ENCODE peak calls at places on chromosomes 11 and 22, in four cellular contexts. One of them, this sample, is unnamed.

GRCh38 chr22:36068776-36069344 is 40.2 kb upstream of the RBFOX2 start:
- DNase-seq in K562: no peak
- DNase-seq in HepG2: no peak
- DNase-seq in A549: no peak
- DNase-seq in this sample: no peak

GRCh38 chr22:46941958-46942815 is 179.7 kb downstream of the TBC1D22A start:
- DNase-seq in K562: no peak
- DNase-seq in HepG2: no peak
- DNase-seq in A549: no peak
- DNase-seq in this sample: no peak

GRCh38 chr11:62858201-62858600 is 18.8 kb upstream of the WDR74 start:
- DNase-seq in A549: no peak
- DNase-seq in HepG2: peak; percentile 50
- DNase-seq in K562: no peak
- DNase-seq in this sample: no peak

GRCh38 chr22:46075764-46076531 is 74.4 kb upstream of the PPARA start:
- DNase-seq in K562: no peak
- DNase-seq in A549: no peak
- DNase-seq in HepG2: no peak
- DNase-seq in this sample: no peak

GRCh38 chr11:132670921-132671675 is 861.2 kb downstream of the OPCML start:
- DNase-seq in A549: no peak
- DNase-seq in K562: no peak
- DNase-seq in HepG2: no peak
- DNase-seq in this sample: no peak

GRCh38 chr11:61325649-61326414 is 7.1 kb downstream of the DDB1 start:
- DNase-seq in HepG2: no peak
- DNase-seq in A549: no peak
- DNase-seq in K562: no peak
- DNase-seq in this sample: no peak

GRCh38 chr11:67731583-67731982 is 57.2 kb upstream of the ALDH3B2 start:
- DNase-seq in K562: no peak
- DNase-seq in A549: peak; percentile 4
- DNase-seq in HepG2: no peak
- DNase-seq in this sample: no peak

GRCh38 chr11:3130269-3131071 is 34.6 kb downstream of the OSBPL5 start:
- DNase-seq in HepG2: no peak
- DNase-seq in A549: no peak
- DNase-seq in K562: no peak
- DNase-seq in this sample: peak; percentile 15

GRCh38 chr22:20243545-20244249 is 24.4 kb downstream of the RTN4R start:
- DNase-seq in K562: peak; percentile 82
- DNase-seq in A549: peak; percentile 13
- DNase-seq in HepG2: no peak
- DNase-seq in this sample: no peak

GRCh38 chr11:63683133-63683991 is 2.1 kb downstream of the RTN3 start:
- DNase-seq in A549: no peak
- DNase-seq in K562: peak; percentile 53
- DNase-seq in HepG2: no peak
- DNase-seq in this sample: no peak

GRCh38 chr11:66653123-66653522 is 14.6 kb downstream of the RBM4 start:
- DNase-seq in A549: no peak
- DNase-seq in HepG2: no peak
- DNase-seq in K562: no peak
- DNase-seq in this sample: no peak

GRCh38 chr11:112163875-112164521 is at the start of gene IL18:
- DNase-seq in A549: peak; percentile 78
- DNase-seq in HepG2: no peak
- DNase-seq in K562: peak; percentile 53
- DNase-seq in this sample: peak; percentile 38

GRCh38 chr22:22820626-22821025 is 67.0 kb upstream of the IGLL5 start:
- DNase-seq in A549: no peak
- DNase-seq in HepG2: no peak
- DNase-seq in K562: no peak
- DNase-seq in this sample: no peak

GRCh38 chr11:70505761-70506657 is 107.7 kb downstream of the CTTN start:
- DNase-seq in K562: no peak
- DNase-seq in A549: no peak
- DNase-seq in HepG2: no peak
- DNase-seq in this sample: no peak

GRCh38 chr11:69864589-69864929 is 45.3 kb upstream of the FGF3 start:
- DNase-seq in HepG2: no peak
- DNase-seq in K562: no peak
- DNase-seq in A549: no peak
- DNase-seq in this sample: no peak

GRCh38 chr22:27997538-27997937 is 78.5 kb upstream of the PITPNB start:
- DNase-seq in HepG2: no peak
- DNase-seq in A549: no peak
- DNase-seq in K562: no peak
- DNase-seq in this sample: no peak

GRCh38 chr11:67102664-67103063 is 16.4 kb upstream of the KDM2A start:
- DNase-seq in A549: no peak
- DNase-seq in HepG2: no peak
- DNase-seq in K562: no peak
- DNase-seq in this sample: no peak

GRCh38 chr11:126747315-126747714 is 253.3 kb downstream of the KIRREL3 start:
- DNase-seq in K562: no peak
- DNase-seq in HepG2: no peak
- DNase-seq in A549: no peak
- DNase-seq in this sample: no peak

GRCh38 chr11:75815345-75815983 is 454 bp downstream of the UVRAG start:
- DNase-seq in A549: peak; percentile 58
- DNase-seq in K562: no peak
- DNase-seq in HepG2: no peak
- DNase-seq in this sample: peak; percentile 40

GRCh38 chr22:45006101-45006872 is 3.5 kb downstream of the PHF21B start:
- DNase-seq in A549: no peak
- DNase-seq in HepG2: no peak
- DNase-seq in K562: no peak
- DNase-seq in this sample: no peak

GRCh38 chr11:122310701-122311100 is 194.7 kb upstream of the BLID start:
- DNase-seq in HepG2: no peak
- DNase-seq in A549: no peak
- DNase-seq in K562: no peak
- DNase-seq in this sample: no peak

GRCh38 chr11:90134420-90135003 is at the start of gene NAALAD2:
- DNase-seq in A549: peak; percentile 2
- DNase-seq in K562: peak; percentile 11
- DNase-seq in HepG2: peak; percentile 59
- DNase-seq in this sample: peak; percentile 74

GRCh38 chr11:130827697-130828377 is 88.4 kb downstream of the SNX19 start:
- DNase-seq in A549: peak; percentile 69
- DNase-seq in HepG2: peak; percentile 57
- DNase-seq in K562: peak; percentile 48
- DNase-seq in this sample: peak; percentile 78

GRCh38 chr22:36764060-36764459 is 11.9 kb downstream of the IFT27 start:
- DNase-seq in K562: no peak
- DNase-seq in A549: no peak
- DNase-seq in HepG2: no peak
- DNase-seq in this sample: peak; percentile 3

GRCh38 chr22:33743756-33744155 is 176.5 kb downstream of the LARGE1 start:
- DNase-seq in A549: no peak
- DNase-seq in HepG2: no peak
- DNase-seq in K562: no peak
- DNase-seq in this sample: no peak

GRCh38 chr11:33557201-33557600 is 143.4 kb downstream of the C11orf91 start:
- DNase-seq in HepG2: no peak
- DNase-seq in K562: no peak
- DNase-seq in A549: no peak
- DNase-seq in this sample: no peak

GRCh38 chr11:38950882-38951281 is 2352.8 kb upstream of the RAG2 start:
- DNase-seq in A549: no peak
- DNase-seq in K562: no peak
- DNase-seq in HepG2: no peak
- DNase-seq in this sample: no peak

GRCh38 chr22:50530280-50530856 is 556 bp upstream of the TYMP start:
- DNase-seq in K562: no peak
- DNase-seq in HepG2: peak; percentile 74
- DNase-seq in A549: peak; percentile 54
- DNase-seq in this sample: peak; percentile 48

GRCh38 chr22:50530857-50531545 is 1.2 kb upstream of the TYMP start:
- DNase-seq in K562: no peak
- DNase-seq in HepG2: peak; percentile 47
- DNase-seq in A549: peak; percentile 60
- DNase-seq in this sample: peak; percentile 79

GRCh38 chr22:50532353-50532700 is 2.5 kb upstream of the TYMP start:
- DNase-seq in HepG2: no peak
- DNase-seq in K562: no peak
- DNase-seq in A549: no peak
- DNase-seq in this sample: no peak

GRCh38 chr22:50532824-50533344 is 3.1 kb upstream of the TYMP start:
- DNase-seq in K562: no peak
- DNase-seq in HepG2: no peak
- DNase-seq in A549: no peak
- DNase-seq in this sample: no peak

DNA sequence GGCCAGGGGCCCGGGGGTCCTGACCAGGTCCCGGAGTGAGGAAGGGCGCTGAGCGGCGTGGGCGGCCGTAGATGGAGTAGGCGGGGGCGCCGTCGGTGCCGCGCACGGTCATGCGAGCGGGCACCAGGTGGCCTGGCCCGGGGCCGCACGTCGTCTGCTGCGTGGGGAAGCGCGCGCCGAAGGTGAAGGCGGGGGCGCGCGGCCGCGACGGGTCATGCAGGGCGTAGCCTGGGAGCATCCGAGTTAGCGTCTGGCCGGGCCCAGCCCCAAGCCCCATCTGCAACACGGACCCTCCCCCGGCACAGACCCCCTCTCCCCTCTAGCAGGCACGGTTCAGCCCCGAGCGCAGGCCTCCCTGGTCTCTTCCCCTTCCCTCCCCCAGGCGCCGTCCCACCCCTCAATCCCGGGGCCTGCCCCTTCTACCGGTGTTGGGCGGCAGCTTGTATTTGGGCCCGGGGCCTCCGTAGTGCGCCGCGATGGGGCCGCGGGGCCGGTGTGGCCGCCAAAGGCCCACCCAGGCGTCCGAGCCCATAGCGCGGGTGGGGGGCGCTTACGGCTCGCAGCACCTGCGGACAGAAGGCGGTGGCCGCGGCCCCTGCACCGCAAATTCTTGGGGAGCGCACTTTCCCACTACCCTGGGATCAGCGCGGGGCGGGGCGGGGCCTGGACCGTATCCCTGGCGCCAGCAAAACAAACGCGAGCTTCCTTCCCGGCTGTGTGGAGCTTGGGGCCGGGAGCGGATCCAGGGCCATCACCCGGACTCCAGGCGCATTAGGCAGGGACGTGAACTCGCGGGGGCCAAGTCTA is 1.9 kb upstream of the TYMP start:
- DNase-seq in K562: no peak
- DNase-seq in A549: no peak
- DNase-seq in HepG2: no peak
- DNase-seq in this sample: peak; percentile 68
- TF ChIP-seq NR3C1 in K562: no peak
- TF ChIP-seq NR3C1 in A549: no peak
- TF ChIP-seq NR3C1 in HepG2: no peak
- TF ChIP-seq NR3C1 in this sample: no peak

GRCh38 chr11:44561275-44561781 is 4.1 kb upstream of the CD82 start:
- DNase-seq in K562: no peak
- DNase-seq in A549: no peak
- DNase-seq in HepG2: no peak
- DNase-seq in this sample: no peak
- TF ChIP-seq NR3C1 in K562: no peak
- TF ChIP-seq NR3C1 in A549: no peak
- TF ChIP-seq NR3C1 in HepG2: no peak
- TF ChIP-seq NR3C1 in this sample: no peak

GRCh38 chr11:72838691-72839305 is 24.6 kb downstream of the ATG16L2 start:
- DNase-seq in HepG2: no peak
- DNase-seq in A549: no peak
- DNase-seq in K562: no peak
- DNase-seq in this sample: no peak
- TF ChIP-seq NR3C1 in HepG2: no peak
- TF ChIP-seq NR3C1 in A549: no peak
- TF ChIP-seq NR3C1 in K562: no peak
- TF ChIP-seq NR3C1 in this sample: no peak

GRCh38 chr11:108137212-108137611 is 15.8 kb downstream of the ACAT1 start:
- DNase-seq in K562: no peak
- DNase-seq in A549: no peak
- DNase-seq in HepG2: no peak
- DNase-seq in this sample: no peak

GRCh38 chr11:108131993-108132392 is 10.6 kb downstream of the ACAT1 start:
- DNase-seq in HepG2: no peak
- DNase-seq in A549: no peak
- DNase-seq in K562: no peak
- DNase-seq in this sample: no peak

GRCh38 chr11:108135845-108136599 is 14.7 kb downstream of the ACAT1 start:
- DNase-seq in A549: no peak
- DNase-seq in K562: no peak
- DNase-seq in HepG2: no peak
- DNase-seq in this sample: no peak
- TF ChIP-seq NR3C1 in A549: no peak
- TF ChIP-seq NR3C1 in K562: no peak
- TF ChIP-seq NR3C1 in HepG2: no peak
- TF ChIP-seq NR3C1 in this sample: no peak

DNA sequence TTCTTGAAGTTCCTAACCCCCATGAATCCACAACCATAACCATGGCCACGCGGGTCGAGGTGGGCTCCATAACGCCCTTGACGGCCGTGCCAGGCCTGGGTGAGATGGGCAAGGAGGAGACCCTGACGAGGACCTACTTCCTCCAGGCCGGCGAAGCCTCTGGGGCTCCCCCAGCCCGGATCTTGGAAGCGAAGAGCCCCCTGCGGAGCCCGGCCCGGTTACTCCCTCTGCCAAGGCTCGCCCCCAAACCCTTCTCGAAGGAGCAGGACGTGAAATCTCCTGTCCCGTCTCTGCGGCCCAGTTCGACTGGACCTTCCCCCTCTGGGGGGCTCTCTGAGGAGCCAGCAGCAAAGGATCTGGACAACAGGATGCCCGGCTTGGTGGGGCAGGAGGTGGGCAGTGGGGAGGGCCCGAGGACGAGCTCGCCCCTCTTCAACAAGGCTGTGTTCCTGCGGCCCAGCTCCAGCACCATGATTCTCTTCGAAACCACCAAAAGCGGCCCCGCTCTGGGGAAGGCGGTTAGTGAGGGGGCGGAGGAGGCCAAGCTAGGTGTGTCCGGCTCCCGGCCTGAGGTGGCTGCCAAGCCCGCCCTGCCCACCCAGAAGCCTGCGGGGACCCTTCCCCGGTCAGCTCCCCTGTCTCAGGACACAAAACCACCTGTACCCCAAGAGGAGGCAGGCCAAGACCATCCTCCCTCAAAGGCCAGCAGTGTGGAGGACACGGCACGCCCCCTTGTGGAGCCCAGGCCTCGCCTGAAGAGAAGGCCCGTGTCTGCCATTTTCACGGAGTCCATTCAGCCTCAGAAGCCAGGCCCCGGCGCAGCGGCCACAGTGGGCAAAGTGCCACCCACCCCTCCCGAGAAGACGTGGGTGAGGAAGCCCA is 75.7 kb downstream of the KIAA1671 start:
- DNase-seq in A549: peak; percentile 31
- DNase-seq in K562: peak; percentile 37
- DNase-seq in HepG2: no peak
- DNase-seq in this sample: peak; percentile 79
- TF ChIP-seq NR3C1 in A549: no peak
- TF ChIP-seq NR3C1 in K562: no peak
- TF ChIP-seq NR3C1 in HepG2: no peak
- TF ChIP-seq NR3C1 in this sample: no peak